ENCODE peak calls at places on chromosomes 3 and 15, in five cellular contexts. R, I, M, G and P are unnamed samples.

GRCh38 chr3:51539291-51539891 is 872 bp downstream of the RAD54L2 start:
- DNase-seq in R (no peak), G (no peak), M (peak; percentile 28), I (peak; percentile 71), P (peak; percentile 36)

GRCh38 chr15:52563499-52564060 is 5.2 kb downstream of the ARPP19 start:
- DNase-seq in M (no peak), I (no peak), G (no peak), R (no peak), P (no peak)

GRCh38 chr15:76401285-76401684 is 64.7 kb downstream of the ISL2 start:
- DNase-seq in G (peak; percentile 7), R (no peak), I (no peak), M (no peak), P (no peak)

GRCh38 chr15:60673156-60673555 is 194.2 kb upstream of the ICE2 start:
- DNase-seq in R (no peak), M (no peak), G (no peak), I (no peak), P (no peak)

GRCh38 chr15:25775317-25775912 is 87.7 kb downstream of the ATP10A start:
- DNase-seq in M (peak; percentile 19), I (peak; percentile 90), R (no peak), G (no peak), P (no peak)

GRCh38 chr3:191005790-191006189 is 143.3 kb upstream of the GMNC start:
- DNase-seq in M (no peak), G (no peak), I (no peak), R (peak; percentile 56), P (no peak)

GRCh38 chr3:19065027-19065426 is 83.3 kb upstream of the KCNH8 start:
- DNase-seq in G (no peak), R (no peak), I (no peak), M (no peak), P (no peak)

GRCh38 chr3:64411101-64411500 is 185.8 kb upstream of the PRICKLE2 start:
- DNase-seq in G (no peak), R (no peak), I (no peak), M (no peak), P (no peak)

GRCh38 chr15:49406352-49407118 is 16.5 kb upstream of the FGF7 start:
- DNase-seq in G (no peak), I (no peak), R (no peak), M (no peak), P (no peak)

GRCh38 chr3:44511238-44511567 is 33.7 kb upstream of the ZNF445 start:
- DNase-seq in M (no peak), G (no peak), I (no peak), R (no peak), P (peak; percentile 28)

GRCh38 chr15:49242820-49243219 is 72.8 kb downstream of the GALK2 start:
- DNase-seq in G (no peak), R (no peak), M (no peak), I (peak; percentile 80), P (no peak)

GRCh38 chr15:83516935-83517334 is 69.8 kb downstream of the SH3GL3 start:
- DNase-seq in M (no peak), R (no peak), G (no peak), I (peak; percentile 56), P (no peak)

GRCh38 chr15:64521201-64521600 is 60.8 kb downstream of the ZNF609 start:
- DNase-seq in M (no peak), I (no peak), R (no peak), G (no peak), P (no peak)

GRCh38 chr15:83248151-83248851 is 36.2 kb downstream of the BNC1 start:
- DNase-seq in R (peak; percentile 30), I (peak; percentile 55), M (no peak), G (peak; percentile 28), P (peak; percentile 75)

GRCh38 chr3:123284399-123285010 is 82.8 kb downstream of the SEC22A start:
- DNase-seq in R (no peak), M (no peak), G (no peak), I (no peak), P (no peak)

GRCh38 chr3:27960133-27960532 is 238.0 kb upstream of the EOMES start:
- DNase-seq in I (peak; percentile 67), G (no peak), R (no peak), M (no peak), P (no peak)

GRCh38 chr3:36944012-36944640 is 728 bp downstream of the TRANK1 start:
- DNase-seq in G (peak; percentile 57), I (peak; percentile 75), M (peak; percentile 57), R (no peak), P (peak; percentile 67)